ENCODE peak calls at places on chromosome X, in eight cellular contexts. C is Caki2; X is upper lobe of right lung; R is kidney; J is CD4-positive, CD25-positive, alpha-beta regulatory T cell; Y is activated naive CD8-positive, alpha-beta T cell treated with anti-CD3 and anti-CD28 coated beads, Interleukin-2, amount 10 ng/mL, durations not matched to agents 7 days and 5 days; G is stimulated activated CD8-positive, alpha-beta memory T cell treated with anti-CD3 and anti-CD28 coated beads, Interleukin-15, amount 100 ng/mL, for 1 hour; Q is endothelial cell. B is an unnamed sample.

GRCh38 chrX:140504371-140505324 is at the start of gene SOX3:
- DNase-seq in C (no peak), X (no peak), R (peak; percentile 74), J (no peak), Y (no peak), G (no peak), Q (no peak), B (no peak)

GRCh38 chrX:70166601-70167590 is 10.4 kb upstream of the DGAT2L6 start:
- DNase-seq in C (peak; percentile 23), X (no peak), R (no peak), J (no peak), Y (no peak), G (no peak), Q (no peak), B (no peak)

GRCh38 chrX:47158781-47159180 is 13.8 kb downstream of the RBM10 start:
- DNase-seq in C (no peak), X (no peak), R (no peak), J (no peak), Y (no peak), G (no peak), Q (no peak), B (no peak)

GRCh38 chrX:81286075-81286474 is 84.2 kb downstream of the SH3BGRL start:
- DNase-seq in C (no peak), X (no peak), R (no peak), J (no peak), Y (no peak), G (no peak), Q (no peak), B (no peak)

GRCh38 chrX:1102786-1103185 is 109.7 kb downstream of the CRLF2 start:
- DNase-seq in C (no peak), X (peak; percentile 32), R (no peak), J (no peak), Y (no peak), G (no peak), Q (no peak), B (no peak)

GRCh38 chrX:109347618-109348017 is 134.3 kb downstream of the GUCY2F start:
- DNase-seq in C (no peak), X (no peak), R (no peak), J (no peak), Y (no peak), G (no peak), Q (no peak), B (no peak)

GRCh38 chrX:45621356-45622041 is 420.8 kb upstream of the DIPK2B start:
- DNase-seq in C (peak; percentile 13), X (no peak), R (no peak), J (no peak), Y (no peak), G (no peak), Q (no peak), B (no peak)

GRCh38 chrX:17809984-17810383 is 51.1 kb downstream of the RAI2 start:
- DNase-seq in C (no peak), X (no peak), R (no peak), J (no peak), Y (no peak), G (no peak), Q (no peak), B (no peak)

GRCh38 chrX:117996918-117997480 is 119.6 kb downstream of the KLHL13 start:
- DNase-seq in C (no peak), X (no peak), R (no peak), J (no peak), Y (no peak), G (no peak), Q (no peak), B (no peak)

GRCh38 chrX:107199491-107199890 is 6.7 kb downstream of the NUP62CL start:
- DNase-seq in C (no peak), X (no peak), R (no peak), J (no peak), Y (no peak), G (no peak), Q (no peak), B (no peak)

GRCh38 chrX:21683910-21684309 is 25.8 kb upstream of the KLHL34 start:
- DNase-seq in C (no peak), X (no peak), R (no peak), J (no peak), Y (no peak), G (no peak), Q (no peak), B (no peak)

GRCh38 chrX:7514871-7515599 is 327.9 kb upstream of the VCX start:
- DNase-seq in C (peak; percentile 38), X (no peak), R (no peak), J (no peak), Y (no peak), G (no peak), Q (no peak), B (no peak)

GRCh38 chrX:97380200-97380599 is 496.5 kb downstream of the RPA4 start:
- DNase-seq in C (no peak), X (no peak), R (no peak), J (no peak), Y (no peak), G (no peak), Q (no peak), B (no peak)

GRCh38 chrX:52346462-52347165 is 22.2 kb upstream of the XAGE2 start:
- DNase-seq in C (peak; percentile 88), X (no peak), R (no peak), J (no peak), Y (no peak), G (no peak), Q (no peak), B (peak; percentile 44)

GRCh38 chrX:137483554-137483953 is 82.4 kb upstream of the ZIC3 start:
- DNase-seq in C (no peak), X (no peak), R (no peak), J (no peak), Y (no peak), G (no peak), Q (no peak), B (no peak)

GRCh38 chrX:23292979-23293651 is 41.5 kb upstream of the PTCHD1 start:
- DNase-seq in C (peak; percentile 71), X (no peak), R (no peak), J (no peak), Y (no peak), G (no peak), Q (no peak), B (no peak)

GRCh38 chrX:15177316-15177715 is 92.6 kb downstream of the ASB9 start:
- DNase-seq in C (no peak), X (no peak), R (no peak), J (no peak), Y (no peak), G (no peak), Q (no peak), B (no peak)

GRCh38 chrX:13750812-13751211 is 16.3 kb downstream of the OFD1 start:
- DNase-seq in C (no peak), X (no peak), R (no peak), J (no peak), Y (no peak), G (no peak), Q (no peak), B (no peak)

GRCh38 chrX:135707880-135708279 is 5.6 kb upstream of the CT45A1 start:
- DNase-seq in C (no peak), X (no peak), R (no peak), J (no peak), Y (peak; percentile 40), G (no peak), Q (peak; percentile 58), B (no peak)